ENCODE peak calls at places on chromosomes 3 and 15, in seven cellular contexts. One of them, this sample, is unnamed.

GRCh38 chr3:170154084-170154483 is 27.4 kb downstream of the PHC3 start:
- DNase-seq in astrocyte: peak
- DNase-seq in tibial artery: no peak
- DNase-seq in natural killer cell: no peak
- DNase-seq in Calu3: no peak
- DNase-seq in HFFc6: peak
- DNase-seq in H9: no peak
- DNase-seq in this sample: no peak

GRCh38 chr3:170905862-170906261 is 2.6 kb downstream of the EIF5A2 start:
- DNase-seq in astrocyte: no peak
- DNase-seq in H9: no peak
- DNase-seq in Calu3: no peak
- DNase-seq in tibial artery: no peak
- DNase-seq in natural killer cell: no peak
- DNase-seq in HFFc6: no peak
- DNase-seq in this sample: no peak

GRCh38 chr15:91769919-91770318 is 83.6 kb upstream of the SLCO3A1 start:
- DNase-seq in tibial artery: no peak
- DNase-seq in natural killer cell: no peak
- DNase-seq in H9: no peak
- DNase-seq in Calu3: no peak
- DNase-seq in astrocyte: no peak
- DNase-seq in HFFc6: no peak
- DNase-seq in this sample: no peak

GRCh38 chr15:44545934-44546802 is 9.2 kb downstream of the EIF3J start:
- DNase-seq in astrocyte: peak
- DNase-seq in tibial artery: no peak
- DNase-seq in HFFc6: peak
- DNase-seq in H9: no peak
- DNase-seq in natural killer cell: no peak
- DNase-seq in Calu3: no peak
- DNase-seq in this sample: peak

GRCh38 chr3:34213481-34213880 is 415.1 kb downstream of the PDCD6IP start:
- DNase-seq in astrocyte: no peak
- DNase-seq in H9: no peak
- DNase-seq in Calu3: no peak
- DNase-seq in natural killer cell: no peak
- DNase-seq in HFFc6: no peak
- DNase-seq in tibial artery: no peak
- DNase-seq in this sample: no peak

GRCh38 chr3:177746259-177747021 is 549.2 kb upstream of the TBL1XR1 start:
- DNase-seq in natural killer cell: no peak
- DNase-seq in H9: no peak
- DNase-seq in astrocyte: peak
- DNase-seq in tibial artery: no peak
- DNase-seq in Calu3: no peak
- DNase-seq in HFFc6: no peak
- DNase-seq in this sample: no peak

GRCh38 chr3:58150800-58151199 is 60.0 kb downstream of the DNASE1L3 start:
- DNase-seq in Calu3: no peak
- DNase-seq in HFFc6: no peak
- DNase-seq in astrocyte: peak
- DNase-seq in natural killer cell: no peak
- DNase-seq in H9: no peak
- DNase-seq in tibial artery: no peak
- DNase-seq in this sample: no peak

GRCh38 chr3:26191556-26191955 is 401.7 kb downstream of the OXSM start:
- DNase-seq in natural killer cell: no peak
- DNase-seq in Calu3: no peak
- DNase-seq in astrocyte: no peak
- DNase-seq in H9: no peak
- DNase-seq in HFFc6: no peak
- DNase-seq in tibial artery: no peak
- DNase-seq in this sample: no peak

GRCh38 chr3:188348445-188349244 is 194.7 kb downstream of the LPP start:
- DNase-seq in tibial artery: peak
- DNase-seq in astrocyte: peak
- DNase-seq in HFFc6: peak
- DNase-seq in H9: no peak
- DNase-seq in Calu3: peak
- DNase-seq in natural killer cell: no peak
- DNase-seq in this sample: peak

GRCh38 chr3:14224895-14225294 is 46.3 kb downstream of the LSM3 start:
- DNase-seq in HFFc6: peak
- DNase-seq in tibial artery: no peak
- DNase-seq in Calu3: no peak
- DNase-seq in natural killer cell: no peak
- DNase-seq in astrocyte: no peak
- DNase-seq in H9: no peak
- DNase-seq in this sample: no peak

GRCh38 chr3:14221902-14222301 is 43.3 kb downstream of the LSM3 start:
- DNase-seq in Calu3: no peak
- DNase-seq in H9: no peak
- DNase-seq in natural killer cell: no peak
- DNase-seq in astrocyte: no peak
- DNase-seq in tibial artery: no peak
- DNase-seq in HFFc6: no peak
- DNase-seq in this sample: no peak

GRCh38 chr3:14223595-14223994 is 45.0 kb downstream of the LSM3 start:
- DNase-seq in HFFc6: no peak
- DNase-seq in Calu3: no peak
- DNase-seq in tibial artery: no peak
- DNase-seq in H9: no peak
- DNase-seq in natural killer cell: no peak
- DNase-seq in astrocyte: no peak
- DNase-seq in this sample: no peak

GRCh38 chr3:14222457-14222856 is 43.8 kb downstream of the LSM3 start:
- DNase-seq in astrocyte: no peak
- DNase-seq in HFFc6: no peak
- DNase-seq in Calu3: no peak
- DNase-seq in tibial artery: no peak
- DNase-seq in natural killer cell: no peak
- DNase-seq in H9: no peak
- DNase-seq in this sample: no peak

DNA sequence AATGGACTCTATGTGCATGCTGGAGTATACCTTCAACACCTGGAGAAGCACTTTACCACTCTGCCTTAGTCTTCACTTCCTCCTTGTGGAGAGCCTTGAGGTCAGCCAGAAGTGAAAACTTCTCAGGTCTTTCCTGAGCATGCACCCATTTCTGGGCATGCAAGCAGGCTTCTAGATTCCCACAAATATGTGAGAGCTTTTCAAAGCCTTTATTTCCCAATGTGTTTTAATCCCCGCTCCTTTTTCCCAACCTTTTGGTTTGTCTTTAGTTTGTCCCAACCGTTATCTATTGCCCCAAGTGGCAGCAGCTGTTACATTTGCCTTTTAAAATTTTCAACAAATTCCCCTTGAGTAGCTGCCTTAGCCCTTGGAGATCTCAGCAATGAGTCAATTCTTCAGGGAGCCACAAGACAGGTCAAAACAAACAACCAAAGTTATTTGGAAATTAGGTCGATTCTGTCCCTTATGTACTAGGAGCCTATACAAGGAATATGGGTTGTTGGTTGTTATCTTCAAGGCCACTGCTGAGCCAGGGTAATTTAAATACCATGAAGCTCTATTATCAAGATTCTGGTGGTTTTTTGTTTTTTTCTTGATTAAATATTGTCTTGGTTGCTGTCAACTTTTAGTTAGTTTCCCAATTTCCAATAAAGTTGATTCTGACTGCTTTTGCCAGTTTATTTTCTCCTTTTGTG is 44.4 kb downstream of the LSM3 start:
- DNase-seq in HFFc6: peak
- DNase-seq in astrocyte: no peak
- DNase-seq in tibial artery: no peak
- DNase-seq in H9: no peak
- DNase-seq in natural killer cell: no peak
- DNase-seq in Calu3: no peak
- DNase-seq in this sample: no peak
- TF ChIP-seq CTCF in HFFc6: peak
- TF ChIP-seq CTCF in astrocyte: no peak
- TF ChIP-seq CTCF in tibial artery: no peak
- TF ChIP-seq CTCF in H9: no peak
- TF ChIP-seq CTCF in natural killer cell: no peak
- TF ChIP-seq CTCF in Calu3: no peak
- TF ChIP-seq CTCF in this sample: no peak

DNA sequence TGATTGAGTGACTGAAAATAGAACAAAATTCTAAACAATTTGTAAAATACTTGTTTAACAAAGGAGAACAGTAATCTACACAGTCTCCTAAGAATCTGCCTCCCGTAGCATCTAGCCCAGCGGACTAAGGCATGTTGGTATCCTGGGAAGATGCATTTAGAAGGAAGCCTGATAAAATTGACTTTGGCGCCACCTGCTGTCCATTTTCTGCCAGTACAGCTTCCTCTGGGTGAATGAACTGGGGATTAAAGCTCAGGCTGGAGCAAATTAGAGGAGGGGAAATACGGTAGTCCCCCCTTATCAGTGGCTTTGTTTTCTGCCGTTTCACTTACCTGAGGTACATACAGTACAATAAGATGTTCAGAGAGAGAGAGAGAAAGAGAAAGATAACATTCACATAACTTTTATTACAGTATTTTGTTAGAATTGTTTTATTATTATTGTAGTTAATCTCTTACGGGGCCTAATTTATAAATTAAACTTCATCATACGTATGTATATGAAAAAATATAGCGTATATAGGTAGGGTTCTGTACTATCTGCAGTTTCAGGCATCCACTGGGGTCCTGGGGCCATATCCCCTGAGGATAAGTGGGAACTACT is 191.6 kb downstream of the GAP43 start:
- DNase-seq in Calu3: peak
- DNase-seq in astrocyte: peak
- DNase-seq in tibial artery: peak
- DNase-seq in H9: peak
- DNase-seq in natural killer cell: peak
- DNase-seq in HFFc6: peak
- DNase-seq in this sample: peak
- TF ChIP-seq CTCF in Calu3: peak
- TF ChIP-seq CTCF in astrocyte: peak
- TF ChIP-seq CTCF in tibial artery: peak
- TF ChIP-seq CTCF in H9: peak
- TF ChIP-seq CTCF in natural killer cell: peak
- TF ChIP-seq CTCF in HFFc6: peak
- TF ChIP-seq CTCF in this sample: peak

GRCh38 chr15:68029959-68030358 is 24.2 kb upstream of the PIAS1 start:
- DNase-seq in astrocyte: no peak
- DNase-seq in HFFc6: no peak
- DNase-seq in H9: no peak
- DNase-seq in Calu3: no peak
- DNase-seq in natural killer cell: no peak
- DNase-seq in tibial artery: no peak
- DNase-seq in this sample: no peak

GRCh38 chr15:68027388-68027787 is 26.7 kb upstream of the PIAS1 start:
- DNase-seq in natural killer cell: no peak
- DNase-seq in HFFc6: no peak
- DNase-seq in astrocyte: no peak
- DNase-seq in H9: no peak
- DNase-seq in Calu3: no peak
- DNase-seq in tibial artery: no peak
- DNase-seq in this sample: no peak

GRCh38 chr15:68025860-68026424 is 28.2 kb upstream of the PIAS1 start:
- DNase-seq in natural killer cell: no peak
- DNase-seq in tibial artery: no peak
- DNase-seq in astrocyte: peak
- DNase-seq in HFFc6: peak
- DNase-seq in Calu3: no peak
- DNase-seq in H9: no peak
- DNase-seq in this sample: no peak

GRCh38 chr15:68028808-68029207 is 25.3 kb upstream of the PIAS1 start:
- DNase-seq in Calu3: no peak
- DNase-seq in HFFc6: no peak
- DNase-seq in tibial artery: no peak
- DNase-seq in H9: no peak
- DNase-seq in natural killer cell: no peak
- DNase-seq in astrocyte: no peak
- DNase-seq in this sample: no peak

GRCh38 chr15:68028137-68028771 is 25.9 kb upstream of the PIAS1 start:
- DNase-seq in natural killer cell: no peak
- DNase-seq in H9: no peak
- DNase-seq in HFFc6: peak
- DNase-seq in Calu3: no peak
- DNase-seq in astrocyte: peak
- DNase-seq in tibial artery: no peak
- DNase-seq in this sample: no peak
- TF ChIP-seq CTCF in natural killer cell: no peak
- TF ChIP-seq CTCF in H9: no peak
- TF ChIP-seq CTCF in HFFc6: no peak
- TF ChIP-seq CTCF in Calu3: no peak
- TF ChIP-seq CTCF in astrocyte: no peak
- TF ChIP-seq CTCF in tibial artery: no peak
- TF ChIP-seq CTCF in this sample: no peak

DNA sequence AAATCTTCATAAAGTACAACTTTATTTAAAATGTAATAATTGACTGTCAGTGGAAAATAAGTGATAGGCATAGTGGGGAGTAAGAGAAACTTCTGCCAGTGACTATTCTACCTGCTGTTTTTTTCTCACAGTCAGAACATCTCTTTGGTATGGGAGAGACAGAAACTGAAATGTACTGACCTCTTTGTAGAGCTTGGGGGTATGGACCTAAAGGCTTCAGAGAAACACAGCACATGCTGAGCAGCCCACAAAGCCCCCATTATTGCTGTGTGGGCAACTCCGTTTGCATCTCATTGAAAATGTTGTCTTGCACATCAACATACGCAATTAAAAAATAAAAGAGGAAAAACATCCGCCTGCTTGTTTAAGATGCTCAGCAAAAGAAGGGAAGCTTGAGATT is 443.5 kb upstream of the SEMA6D start:
- DNase-seq in Calu3: no peak
- DNase-seq in H9: no peak
- DNase-seq in HFFc6: no peak
- DNase-seq in natural killer cell: no peak
- DNase-seq in astrocyte: no peak
- DNase-seq in tibial artery: no peak
- DNase-seq in this sample: no peak
- TF ChIP-seq CTCF in Calu3: no peak
- TF ChIP-seq CTCF in H9: no peak
- TF ChIP-seq CTCF in HFFc6: no peak
- TF ChIP-seq CTCF in natural killer cell: no peak
- TF ChIP-seq CTCF in astrocyte: no peak
- TF ChIP-seq CTCF in tibial artery: no peak
- TF ChIP-seq CTCF in this sample: no peak

GRCh38 chr3:173789530-173789929 is 392.0 kb downstream of the NLGN1 start:
- DNase-seq in HFFc6: no peak
- DNase-seq in natural killer cell: no peak
- DNase-seq in tibial artery: no peak
- DNase-seq in astrocyte: no peak
- DNase-seq in H9: no peak
- DNase-seq in Calu3: no peak
- DNase-seq in this sample: no peak

DNA sequence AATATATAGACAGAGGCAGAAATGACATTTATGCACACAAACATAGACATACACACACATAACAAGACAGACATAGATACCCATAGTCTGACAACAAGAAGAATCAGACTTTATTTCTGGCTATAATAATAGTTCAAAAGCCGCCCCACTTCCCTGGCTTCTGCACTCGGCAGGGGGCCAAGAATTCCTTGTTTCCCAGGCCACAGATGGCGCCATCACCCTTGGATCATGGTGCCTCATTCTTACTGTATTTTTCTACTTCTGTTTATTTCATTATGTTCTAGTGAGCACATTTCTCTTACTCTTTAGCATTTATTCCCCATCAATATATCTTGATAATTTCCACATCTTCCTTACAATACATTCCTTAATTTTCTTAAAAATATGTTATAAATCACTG is 387.5 kb downstream of the NLGN1 start:
- DNase-seq in HFFc6: no peak
- DNase-seq in astrocyte: no peak
- DNase-seq in tibial artery: no peak
- DNase-seq in Calu3: no peak
- DNase-seq in H9: peak
- DNase-seq in natural killer cell: no peak
- DNase-seq in this sample: no peak
- TF ChIP-seq CTCF in HFFc6: peak
- TF ChIP-seq CTCF in astrocyte: no peak
- TF ChIP-seq CTCF in tibial artery: no peak
- TF ChIP-seq CTCF in Calu3: no peak
- TF ChIP-seq CTCF in H9: peak
- TF ChIP-seq CTCF in natural killer cell: no peak
- TF ChIP-seq CTCF in this sample: no peak

This sample was measured in heart right ventricle.